ENCODE peak calls at places on chromosomes 5 and 9, in four cellular contexts. E is fibroblast of lung, D is PC-3, W is GM23338. I is an unnamed sample.

GRCh38 chr9:95105519-95106287 is 211.8 kb downstream of the FANCC start:
- DNase-seq in E (no peak), D (peak; percentile 76), W (no peak), I (no peak)

GRCh38 chr9:28396058-28396457 is 822.8 kb upstream of the C9orf72 start:
- DNase-seq in D (peak; percentile 15), W (no peak), E (no peak), I (no peak)

GRCh38 chr5:39473156-39473779 is 48.5 kb upstream of the DAB2 start:
- DNase-seq in W (no peak), D (no peak), E (peak; percentile 89), I (no peak)

GRCh38 chr5:59637878-59638580 is 255.5 kb downstream of the PDE4D start:
- DNase-seq in W (no peak), E (peak; percentile 30), D (peak; percentile 49), I (no peak)

GRCh38 chr5:151288180-151288579 is 15.4 kb downstream of the SLC36A3 start:
- DNase-seq in E (no peak), D (peak; percentile 84), W (peak; percentile 46), I (peak; percentile 64)

GRCh38 chr5:42993516-42994284 is 46.4 kb downstream of the ANXA2R start:
- DNase-seq in D (no peak), W (no peak), E (peak; percentile 88), I (no peak)

GRCh38 chr9:89701221-89701798 is 96.5 kb downstream of the GADD45G start:
- DNase-seq in E (no peak), D (no peak), W (no peak), I (no peak)

GRCh38 chr5:134223406-134224251 is 2.2 kb downstream of the PPP2CA start:
- DNase-seq in E (peak; percentile 36), D (peak; percentile 7), W (no peak), I (no peak)

GRCh38 chr9:6566409-6567139 is 79.0 kb downstream of the GLDC start:
- DNase-seq in E (peak; percentile 99), D (peak; percentile 97), W (no peak), I (peak; percentile 27)

DNA sequence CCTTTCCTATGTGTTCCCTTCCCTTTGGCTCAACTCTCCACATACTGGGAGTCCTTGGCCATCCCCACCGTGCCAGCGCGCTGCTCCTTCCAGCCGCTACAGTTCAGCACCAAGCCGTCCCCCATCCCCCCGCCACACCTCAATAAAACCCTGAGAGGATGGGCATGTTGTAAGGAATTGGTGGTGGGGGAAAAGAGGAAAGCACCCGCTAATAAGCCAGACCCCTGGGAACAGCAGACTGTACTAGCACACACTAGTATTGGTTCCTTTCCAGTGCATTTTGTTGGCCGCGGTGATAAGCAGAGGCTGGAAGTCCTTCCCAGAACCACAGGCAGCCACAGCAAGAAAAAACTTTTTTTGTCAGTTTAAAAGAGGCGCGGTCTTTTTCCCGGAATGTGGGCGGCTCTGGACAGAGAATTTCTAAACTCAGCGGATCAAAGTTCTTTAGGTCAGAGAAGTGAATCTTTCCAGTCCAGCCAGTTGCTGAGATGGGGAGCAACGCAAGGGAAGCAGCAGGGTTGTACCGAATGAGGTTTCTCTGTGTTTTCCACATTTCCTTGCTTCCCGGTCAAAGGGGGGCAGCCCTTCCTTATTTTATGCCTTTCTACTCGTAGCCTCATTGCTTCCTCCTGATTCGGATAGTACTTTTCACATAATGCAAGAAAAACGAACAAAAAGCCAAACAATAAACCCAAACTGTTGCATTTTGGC is 2.1 kb downstream of the CHSY3 start:
- DNase-seq in E (peak; percentile 52), W (peak; percentile 42), D (no peak), I (peak; percentile 54)
- TF ChIP-seq EZH2 in E (no peak), W (peak; percentile 50), D (peak; percentile 55), I (no peak)

GRCh38 chr9:129485140-129485758 is 135.7 kb downstream of the C9orf50 start:
- DNase-seq in D (no peak), W (no peak), E (no peak), I (no peak)

GRCh38 chr9:129486496-129487306 is 134.2 kb downstream of the C9orf50 start:
- DNase-seq in W (no peak), E (peak; percentile 62), D (no peak), I (no peak)

GRCh38 chr9:129487658-129488483 is 133.0 kb downstream of the C9orf50 start:
- DNase-seq in D (no peak), E (peak; percentile 65), W (peak; percentile 57), I (peak; percentile 72)

GRCh38 chr9:129489838-129490582 is 130.9 kb downstream of the C9orf50 start:
- DNase-seq in E (peak; percentile 43), D (no peak), W (no peak), I (no peak)

DNA sequence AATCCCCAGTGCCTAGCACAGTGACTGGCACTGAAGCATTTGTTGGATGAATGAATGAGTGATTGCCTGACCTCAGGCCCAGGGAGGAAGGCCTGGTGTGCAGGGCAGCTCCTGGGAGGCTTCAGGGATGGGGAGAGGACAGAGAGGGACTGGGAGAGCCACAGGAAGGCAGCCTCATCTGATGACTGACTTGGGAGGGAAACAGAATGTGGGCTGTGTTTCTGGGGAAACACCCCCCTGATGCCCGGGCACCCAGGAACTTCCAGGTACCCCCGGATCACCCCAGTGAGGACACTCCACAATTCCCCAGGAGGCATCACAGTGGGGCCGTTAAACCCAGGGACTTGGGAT is 133.6 kb downstream of the C9orf50 start:
- DNase-seq in E (no peak), D (no peak), W (no peak), I (no peak)
- H3K4me1 ChIP-seq in E (peaks cover 64% of the 10 kb centered on the region), D (peaks cover 61% of the 10 kb centered on the region), W (peaks cover 21% of the 10 kb centered on the region), I (peaks cover 74% of the 10 kb centered on the region)

GRCh38 chr9:122215663-122216062 is 13.1 kb downstream of the LHX6 start:
- DNase-seq in D (no peak), W (no peak), E (no peak), I (no peak)

GRCh38 chr9:122213102-122213588 is 15.6 kb downstream of the LHX6 start:
- DNase-seq in D (no peak), W (no peak), E (no peak), I (no peak)

GRCh38 chr9:122216138-122216797 is 12.5 kb downstream of the LHX6 start:
- DNase-seq in E (no peak), D (no peak), W (peak; percentile 66), I (no peak)

GRCh38 chr9:122213589-122214413 is 15.0 kb downstream of the LHX6 start:
- DNase-seq in D (peak; percentile 89), E (no peak), W (peak; percentile 95), I (peak; percentile 83)

GRCh38 chr9:122214507-122214906 is 14.2 kb downstream of the LHX6 start:
- DNase-seq in E (no peak), D (no peak), W (no peak), I (no peak)
- TF ChIP-seq EZH2 in E (peak; percentile 84), D (no peak), W (peak; percentile 65), I (no peak)

GRCh38 chr5:179699640-179700298 is 1.0 kb downstream of the CANX start:
- DNase-seq in D (peak; percentile 8), W (peak; percentile 17), E (peak; percentile 37), I (peak; percentile 45)

GRCh38 chr5:179697108-179697507 is 1.7 kb upstream of the CANX start:
- DNase-seq in E (no peak), W (no peak), D (no peak), I (no peak)

GRCh38 chr5:179697993-179698934 is 503 bp upstream of the CANX start:
- DNase-seq in D (peak; percentile 97), W (peak; percentile 99), E (peak; percentile 99), I (peak; percentile 99)

GRCh38 chr5:179700401-179700918 is 1.7 kb downstream of the CANX start:
- DNase-seq in E (peak; percentile 28), D (no peak), W (peak; percentile 23), I (peak; percentile 61)

DNA sequence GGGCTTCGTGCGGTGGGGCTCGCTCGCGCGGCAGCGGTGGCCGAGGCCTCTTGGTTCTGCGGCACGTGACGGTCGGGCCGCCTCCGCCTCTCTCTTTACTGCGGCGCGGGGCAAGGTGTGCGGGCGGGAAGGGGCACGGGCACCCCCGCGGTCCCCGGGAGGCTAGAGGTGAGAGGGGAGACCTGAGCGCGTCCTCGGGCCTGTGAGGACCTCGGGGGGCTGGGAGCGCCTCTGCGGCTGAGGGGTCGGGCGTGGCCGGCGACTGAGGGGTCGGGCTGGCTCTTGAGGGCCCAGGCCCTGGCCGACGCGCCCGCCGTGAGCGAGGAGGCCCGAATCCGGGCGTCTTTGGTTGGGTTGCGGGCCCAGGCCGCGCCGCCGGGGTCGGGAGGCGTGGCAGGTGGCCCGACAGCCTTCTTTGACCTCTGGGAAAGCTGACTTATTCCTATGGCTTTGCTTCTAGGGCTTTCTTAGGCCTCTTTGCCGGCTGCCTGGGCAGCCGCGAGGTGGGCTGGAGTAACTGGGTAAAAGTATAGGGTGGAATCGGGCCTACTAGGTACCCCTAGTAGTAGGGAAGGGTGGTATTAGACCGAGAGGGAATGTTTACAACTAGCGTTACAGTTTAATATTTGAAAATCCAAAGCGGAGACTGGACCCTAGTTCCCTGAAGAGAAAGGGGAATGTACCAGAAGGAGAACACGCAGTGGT is at the start of gene CANX:
- DNase-seq in D (no peak), E (no peak), W (peak; percentile 36), I (no peak)
- H3K4me1 ChIP-seq in D (peaks cover 7% of the 10 kb centered on the region), E (peaks cover 2% of the 10 kb centered on the region), W (peaks cover 23% of the 10 kb centered on the region), I (peaks cover 21% of the 10 kb centered on the region)

DNA sequence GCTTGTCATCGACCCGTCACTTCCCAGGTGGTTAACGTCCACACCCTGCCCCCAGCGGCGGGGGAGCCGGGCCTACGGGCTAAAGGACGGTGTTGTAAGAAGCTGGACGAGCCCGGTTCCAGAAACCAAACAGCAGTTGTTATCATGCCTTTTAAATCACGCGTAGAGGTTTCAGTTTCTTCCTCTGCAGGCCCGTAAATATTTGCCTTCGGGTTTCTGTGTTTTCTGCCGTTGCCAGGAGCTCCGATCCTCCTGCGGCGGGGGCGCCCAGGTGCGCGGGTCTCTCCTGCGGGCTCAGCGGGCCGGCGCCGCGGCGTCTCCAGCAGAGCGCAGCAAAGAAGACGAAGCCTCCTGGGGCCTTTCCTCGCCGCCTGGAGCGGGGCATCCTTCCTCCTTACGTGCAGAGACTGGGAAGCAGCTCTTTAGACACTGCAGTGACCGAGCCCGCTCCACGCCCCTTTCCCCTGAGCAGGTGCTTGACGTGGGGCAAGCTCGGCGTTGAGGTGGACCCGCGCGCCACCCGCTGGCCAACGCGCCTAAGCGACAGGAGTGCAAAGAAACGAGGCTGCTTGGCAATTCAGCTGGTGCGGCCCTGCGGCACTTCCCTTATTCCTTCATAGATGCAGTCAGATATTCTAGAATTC is 21.8 kb upstream of the TTC1 start:
- DNase-seq in D (peak; percentile 89), W (peak; percentile 92), E (peak; percentile 57), I (peak; percentile 90)
- TF ChIP-seq EZH2 in D (no peak), W (no peak), E (no peak), I (no peak)

DNA sequence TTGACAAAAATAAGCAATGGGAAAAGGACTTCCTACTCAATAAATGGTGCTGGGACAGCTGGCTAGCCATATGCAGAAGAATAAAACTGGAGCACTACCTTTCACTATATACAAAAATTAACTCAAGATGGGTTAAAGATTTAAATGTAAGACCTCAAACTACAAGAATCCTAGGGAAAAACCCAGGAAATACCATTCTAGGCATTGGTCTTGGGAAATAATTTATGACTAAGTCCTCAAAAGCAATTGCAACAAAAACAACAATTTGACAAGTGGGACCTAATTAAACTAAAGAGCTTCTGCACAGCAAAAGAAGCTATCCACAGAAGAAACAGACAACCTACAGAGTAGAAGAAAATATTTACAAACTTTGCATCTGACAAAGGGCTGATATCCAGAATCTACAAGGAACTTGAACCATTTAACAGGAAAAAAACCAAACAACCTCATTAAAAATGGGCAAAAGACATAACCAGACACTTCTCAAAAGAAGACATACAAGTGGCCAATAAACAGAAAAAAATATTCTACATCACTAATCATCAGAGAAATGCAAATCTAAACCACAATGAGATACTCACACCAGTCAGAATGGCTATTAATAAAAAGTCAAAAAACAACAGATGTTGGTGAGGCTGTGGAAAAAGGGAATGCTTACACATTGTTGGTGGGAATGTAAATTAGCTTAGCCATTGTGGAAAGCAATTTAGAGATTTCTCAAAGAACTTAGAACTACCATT is 75.2 kb upstream of the CPEB4 start:
- DNase-seq in W (no peak), E (peak; percentile 49), D (no peak), I (no peak)
- H3K4me1 ChIP-seq in W (peaks cover 12% of the 10 kb centered on the region), E (no peaks in the 10 kb centered on the region), D (peaks cover 7% of the 10 kb centered on the region), I (no peaks in the 10 kb centered on the region)